ENCODE peak calls at places on chromosomes 1 and 21, in ten cellular contexts. V, P, X, E, D, J, K, H, N and L are unnamed samples.

GRCh38 chr1:155062151-155062686 is 1.3 kb upstream of the EFNA4 start:
- DNase-seq in E (no peak), V (no peak), H (no peak), X (no peak), P (no peak), D (no peak), J (no peak), N (no peak), K (no peak), L (no peak)

GRCh38 chr1:151992345-151993083 is 1.1 kb downstream of the S100A10 start:
- DNase-seq in D (peak; percentile 88), V (no peak), E (peak; percentile 89), H (peak; percentile 92), J (no peak), N (no peak), K (peak; percentile 97), X (peak; percentile 96), P (peak; percentile 75), L (no peak)

GRCh38 chr1:96234299-96234698 is 487.3 kb upstream of the PTBP2 start:
- DNase-seq in J (no peak), P (peak; percentile 28), K (peak; percentile 76), N (no peak), D (no peak), E (no peak), V (no peak), X (peak; percentile 70), H (peak; percentile 66), L (no peak)

GRCh38 chr1:78491311-78492071 is 717 bp downstream of the PTGFR start:
- DNase-seq in K (peak; percentile 71), X (peak; percentile 72), D (peak; percentile 69), E (no peak), V (no peak), J (no peak), H (peak; percentile 53), P (peak; percentile 62), N (peak; percentile 2), L (no peak)

GRCh38 chr21:38126677-38127271 is 130.0 kb upstream of the KCNJ15 start:
- DNase-seq in E (peak; percentile 53), N (no peak), V (peak; percentile 75), D (peak; percentile 19), P (peak; percentile 53), K (peak; percentile 35), X (peak; percentile 46), H (peak; percentile 49), J (peak; percentile 26), L (peak; percentile 7)

GRCh38 chr1:184973308-184974085 is 811 bp downstream of the NIBAN1 start:
- DNase-seq in K (peak; percentile 92), V (no peak), P (peak; percentile 71), H (peak; percentile 75), J (peak; percentile 11), X (peak; percentile 64), E (no peak), N (peak; percentile 57), D (no peak), L (no peak)

GRCh38 chr1:18297896-18298648 is 182.7 kb upstream of the KLHDC7A start:
- DNase-seq in H (no peak), N (no peak), K (no peak), X (no peak), D (no peak), P (no peak), E (peak; percentile 26), V (no peak), J (no peak), L (no peak)

GRCh38 chr21:28018213-28018612 is 974.5 kb downstream of the LTN1 start:
- DNase-seq in V (peak; percentile 64), X (no peak), K (no peak), N (no peak), J (no peak), E (no peak), H (no peak), P (no peak), D (no peak), L (no peak)

GRCh38 chr1:200029624-200030074 is 2.1 kb downstream of the NR5A2 start:
- DNase-seq in P (no peak), X (no peak), K (no peak), N (no peak), E (peak; percentile 63), H (no peak), J (no peak), D (no peak), V (no peak), L (no peak)

GRCh38 chr21:28754862-28755261 is 237.8 kb downstream of the LTN1 start:
- DNase-seq in N (no peak), P (no peak), V (no peak), J (no peak), E (no peak), H (no peak), D (no peak), K (no peak), X (no peak), L (no peak)

GRCh38 chr1:10573446-10573845 is 98.7 kb downstream of the PEX14 start:
- DNase-seq in H (peak; percentile 16), J (no peak), D (no peak), X (no peak), K (peak; percentile 6), P (no peak), E (no peak), N (no peak), V (no peak), L (no peak)

GRCh38 chr1:145994391-145995120 is 1.8 kb downstream of the TXNIP start:
- DNase-seq in P (no peak), K (no peak), V (no peak), H (no peak), J (no peak), E (no peak), N (no peak), D (no peak), X (peak; percentile 52), L (no peak)

GRCh38 chr1:109379907-109380306 is 17.8 kb downstream of the SORT1 start:
- DNase-seq in P (no peak), K (no peak), J (no peak), X (no peak), V (no peak), H (no peak), D (no peak), N (no peak), E (no peak), L (no peak)

GRCh38 chr1:10530756-10531155 is 56.0 kb downstream of the PEX14 start:
- DNase-seq in K (no peak), D (no peak), E (no peak), V (no peak), N (no peak), X (no peak), J (no peak), P (peak; percentile 64), H (peak; percentile 66), L (no peak)

GRCh38 chr1:173430707-173431662 is 46.1 kb upstream of the PRDX6 start:
- DNase-seq in J (peak; percentile 90), N (peak; percentile 69), V (peak; percentile 84), X (peak; percentile 93), P (peak; percentile 56), E (peak; percentile 79), D (peak; percentile 80), K (peak; percentile 95), H (peak; percentile 85), L (peak; percentile 85)

GRCh38 chr1:114369930-114370329 is 141.1 kb downstream of the TRIM33 start:
- DNase-seq in H (no peak), N (no peak), D (no peak), J (no peak), K (peak; percentile 12), E (no peak), X (no peak), P (no peak), V (no peak), L (no peak)

GRCh38 chr1:177925006-177925405 is 44.9 kb downstream of the SEC16B start:
- DNase-seq in X (no peak), K (peak; percentile 48), J (no peak), H (peak; percentile 25), N (no peak), V (no peak), D (no peak), E (no peak), P (no peak), L (no peak)

GRCh38 chr1:39081266-39082139 is 55.4 kb downstream of the NDUFS5 start:
- DNase-seq in P (peak; percentile 58), J (no peak), E (peak; percentile 52), K (no peak), V (peak; percentile 68), N (no peak), H (peak; percentile 26), X (no peak), D (no peak), L (no peak)

GRCh38 chr1:165896277-165896676 is 68.9 kb downstream of the UCK2 start:
- DNase-seq in J (no peak), D (peak; percentile 84), N (no peak), E (no peak), K (peak; percentile 85), V (no peak), H (peak; percentile 95), P (peak; percentile 83), X (peak; percentile 96), L (no peak)